ENCODE peak calls at places on chromosomes 2 and 18, in nine cellular contexts. Z, K, V, G, T, A, L, P and Y are unnamed samples.

GRCh38 chr2:20536619-20537422 is 89.9 kb downstream of the RHOB start:
- DNase-seq in Z (no peak), K (no peak), V (no peak), G (no peak), T (no peak), A (no peak), L (no peak), P (no peak), Y (no peak)

GRCh38 chr18:66616523-66616983 is 12.7 kb upstream of the CDH19 start:
- DNase-seq in Z (no peak), K (no peak), V (no peak), G (peak; percentile 20), T (peak; percentile 24), A (no peak), L (no peak), P (no peak), Y (no peak)

GRCh38 chr2:98253461-98254073 is 92.7 kb upstream of the CNGA3 start:
- DNase-seq in Z (no peak), K (peak; percentile 5), V (no peak), G (no peak), T (no peak), A (no peak), L (no peak), P (peak; percentile 16), Y (no peak)

GRCh38 chr2:47230418-47230817 is 75.3 kb upstream of the STPG4 start:
- DNase-seq in Z (no peak), K (no peak), V (no peak), G (no peak), T (no peak), A (no peak), L (no peak), P (no peak), Y (no peak)

GRCh38 chr2:70935468-70936164 is at the start of gene ATP6V1B1:
- DNase-seq in Z (no peak), K (no peak), V (peak; percentile 53), G (no peak), T (no peak), A (peak; percentile 72), L (no peak), P (no peak), Y (peak; percentile 51)

GRCh38 chr18:54127759-54128378 is 96.6 kb downstream of the MBD2 start:
- DNase-seq in Z (no peak), K (no peak), V (no peak), G (no peak), T (peak; percentile 47), A (peak; percentile 21), L (peak; percentile 40), P (peak; percentile 32), Y (no peak)

GRCh38 chr2:113979172-113980128 is 89.6 kb downstream of the ACTR3 start:
- DNase-seq in Z (no peak), K (no peak), V (no peak), G (no peak), T (no peak), A (no peak), L (no peak), P (no peak), Y (no peak)

GRCh38 chr2:40639294-40639693 is 187.4 kb upstream of the SLC8A1 start:
- DNase-seq in Z (no peak), K (no peak), V (no peak), G (no peak), T (no peak), A (no peak), L (no peak), P (no peak), Y (no peak)

GRCh38 chr2:216043949-216044348 is 30.6 kb upstream of the MREG start:
- DNase-seq in Z (no peak), K (no peak), V (no peak), G (no peak), T (no peak), A (no peak), L (no peak), P (no peak), Y (no peak)

GRCh38 chr2:240933048-240933965 is 27.2 kb downstream of the CROCC2 start:
- DNase-seq in Z (peak; percentile 3), K (no peak), V (peak; percentile 81), G (no peak), T (no peak), A (no peak), L (no peak), P (no peak), Y (no peak)

GRCh38 chr2:218398437-218399390 is 954 bp upstream of the CTDSP1 start:
- DNase-seq in Z (peak; percentile 46), K (peak; percentile 88), V (no peak), G (peak; percentile 52), T (no peak), A (peak; percentile 64), L (peak; percentile 82), P (peak; percentile 76), Y (peak; percentile 82)